ENCODE peak calls at places on chromosomes 3 and 15, in four cellular contexts. P, N, D and M are unnamed samples.

GRCh38 chr3:115615001-115615447 is 8.3 kb upstream of the GAP43 start:
- DNase-seq in P (no peak), N (no peak), D (no peak), M (no peak)

GRCh38 chr15:84634228-84634837 is 19.8 kb downstream of the WDR73 start:
- DNase-seq in D (no peak), P (no peak), N (no peak), M (no peak)

GRCh38 chr15:89496155-89497098 is at the start of gene RHCG:
- DNase-seq in N (no peak), D (no peak), P (no peak), M (peak; percentile 74)

GRCh38 chr3:42711491-42712343 is 9.1 kb upstream of the HHATL start:
- DNase-seq in D (no peak), P (no peak), N (no peak), M (no peak)

GRCh38 chr15:67031321-67031720 is 34.1 kb upstream of the SMAD3 start:
- DNase-seq in N (no peak), D (no peak), P (no peak), M (no peak)

GRCh38 chr3:159821737-159822136 is 166.9 kb upstream of the IL12A start:
- DNase-seq in N (no peak), D (no peak), P (no peak), M (no peak)

GRCh38 chr15:88688394-88688933 is 49.6 kb downstream of the ISG20 start:
- DNase-seq in N (no peak), D (no peak), P (no peak), M (no peak)

GRCh38 chr15:63107895-63108546 is 13.6 kb upstream of the LACTB start:
- DNase-seq in N (peak; percentile 100), D (no peak), P (no peak), M (no peak)

GRCh38 chr15:66670698-66671580 is 31.1 kb upstream of the SMAD6 start:
- DNase-seq in D (no peak), P (no peak), N (no peak), M (peak; percentile 96)

GRCh38 chr3:87435926-87436630 is 159.7 kb upstream of the POU1F1 start:
- DNase-seq in P (no peak), N (no peak), D (no peak), M (no peak)

GRCh38 chr3:115071611-115072010 is 75.5 kb downstream of the ZBTB20 start:
- DNase-seq in D (no peak), N (peak; percentile 2), P (no peak), M (no peak)

GRCh38 chr3:169556349-169556870 is 107.1 kb downstream of the MECOM start:
- DNase-seq in P (no peak), D (no peak), N (no peak), M (no peak)

GRCh38 chr15:64050281-64051092 is 4.2 kb upstream of the DAPK2 start:
- DNase-seq in D (no peak), N (no peak), P (no peak), M (no peak)

GRCh38 chr3:42846682-42847522 is 28.8 kb downstream of the CYP8B1 start:
- DNase-seq in N (no peak), P (peak; percentile 78), D (no peak), M (no peak)

GRCh38 chr3:44914936-44915335 is 40.5 kb downstream of the TGM4 start:
- DNase-seq in D (no peak), P (no peak), N (no peak), M (no peak)

GRCh38 chr3:85584779-85585356 is 626.1 kb downstream of the CADM2 start:
- DNase-seq in D (no peak), P (no peak), N (no peak), M (no peak)

GRCh38 chr3:138640537-138640936 is 32.0 kb downstream of the FAIM start:
- DNase-seq in D (no peak), N (no peak), P (no peak), M (no peak)
- H3K9me3 ChIP-seq in D (peaks cover 7% of the 10 kb centered on the region), N (peaks cover 3% of the 10 kb centered on the region), P (no peaks in the 10 kb centered on the region), M (peaks cover 8% of the 10 kb centered on the region)

GRCh38 chr3:48493203-48493501 is 10.8 kb downstream of the SHISA5 start:
- DNase-seq in P (no peak), D (no peak), N (no peak), M (no peak)
- H3K27ac ChIP-seq in P (no peak overlapping the region), D (no peak overlapping the region), N (no peak overlapping the region), M (peak overlapping the region; percentile 86)

GRCh38 chr3:34439796-34440195 is 641.4 kb downstream of the PDCD6IP start:
- DNase-seq in N (no peak), P (no peak), D (no peak), M (no peak)
- H3K9me3 ChIP-seq in N (peaks cover 9% of the 10 kb centered on the region), P (no peaks in the 10 kb centered on the region), D (no peaks in the 10 kb centered on the region), M (no peaks in the 10 kb centered on the region)

DNA sequence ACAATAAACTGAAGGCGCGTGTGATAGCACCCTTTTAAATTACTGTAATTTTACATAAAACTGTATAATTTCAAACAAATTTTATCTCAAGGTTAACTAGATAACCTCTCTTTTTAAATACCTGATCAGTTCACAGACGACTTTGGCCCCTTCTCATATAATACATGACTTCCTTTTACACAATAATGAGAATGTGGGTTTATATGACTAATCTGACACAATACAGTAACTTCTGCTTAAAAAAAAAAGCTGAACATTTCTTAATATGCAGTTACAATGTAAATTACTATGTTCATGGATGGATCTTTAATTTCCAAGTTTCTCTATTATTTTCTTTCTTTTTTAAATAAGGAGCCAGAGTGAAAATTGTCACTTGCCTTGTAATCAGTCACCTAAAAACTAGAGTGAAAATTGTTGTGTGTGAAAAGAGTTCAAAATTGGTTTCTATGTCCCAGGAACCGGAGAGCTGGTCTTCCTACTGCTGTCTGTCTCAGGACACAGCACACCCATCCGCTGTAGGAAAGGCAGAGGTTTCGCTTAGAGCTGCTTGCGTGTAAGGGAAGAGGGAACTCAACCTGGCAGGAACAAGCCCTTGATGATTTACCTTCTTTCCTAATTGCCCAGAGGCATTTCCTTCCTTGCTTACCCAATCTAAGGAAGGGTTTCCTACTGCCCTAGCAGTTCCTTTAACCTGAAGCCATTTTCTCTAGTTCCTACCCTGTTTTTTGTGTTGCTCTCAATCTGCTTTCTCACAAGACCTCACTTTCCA is 33.3 kb downstream of the PLD1 start:
- DNase-seq in N (no peak), P (no peak), D (no peak), M (no peak)
- H3K27ac ChIP-seq in N (no peak overlapping the region), P (no peak overlapping the region), D (no peak overlapping the region), M (peak overlapping the region; percentile 38)

GRCh38 chr3:175851541-175851940 is 992.4 kb downstream of the NAALADL2 start:
- DNase-seq in P (no peak), D (no peak), N (no peak), M (no peak)

GRCh38 chr3:175857666-175858270 is 998.6 kb downstream of the NAALADL2 start:
- DNase-seq in P (no peak), N (no peak), D (no peak), M (no peak)

DNA sequence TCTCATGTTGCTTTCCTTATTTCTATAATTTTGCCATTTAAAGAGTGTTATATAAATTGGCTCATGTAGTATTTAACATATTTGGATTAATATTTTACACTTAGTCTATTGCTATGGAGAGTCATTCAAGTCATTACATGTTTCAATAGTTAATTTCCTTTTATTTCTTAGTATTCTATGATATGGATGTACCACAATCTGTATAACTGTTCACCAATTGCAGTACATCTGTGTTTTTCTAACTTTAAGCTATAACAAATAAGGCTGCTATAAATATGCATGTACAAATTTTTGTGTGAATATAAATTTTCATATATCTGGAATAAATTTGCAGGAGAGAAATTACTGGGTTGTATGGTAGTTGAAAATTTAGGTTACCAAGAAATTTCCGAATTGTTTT is 993.4 kb downstream of the NAALADL2 start:
- DNase-seq in P (no peak), D (no peak), N (no peak), M (no peak)
- H3K9me3 ChIP-seq in P (no peaks in the 10 kb centered on the region), D (no peaks in the 10 kb centered on the region), N (no peaks in the 10 kb centered on the region), M (no peaks in the 10 kb centered on the region)